ENCODE peak calls at places on chromosomes 5 and 9, in seven cellular contexts. J is mammary epithelial cell, L is GM12864, V is right lobe of liver, D is fibroblast of lung, O is psoas muscle, B is WERI-Rb-1. C is an unnamed sample.

GRCh38 chr5:142644640-142645361 is 41.1 kb downstream of the FGF1 start:
- DNase-seq in J (peak), L (no peak), V (no peak), D (peak), O (no peak), B (peak), C (peak)

GRCh38 chr5:73120222-73121108 is at the start of gene TMEM171:
- DNase-seq in J (peak), L (no peak), V (peak), D (peak), O (peak), B (no peak), C (no peak)

GRCh38 chr5:129945031-129945430 is 40.8 kb downstream of the CHSY3 start:
- DNase-seq in J (peak), L (no peak), V (no peak), D (peak), O (no peak), B (no peak), C (peak)

GRCh38 chr5:147509710-147510651 is at the start of gene DPYSL3:
- DNase-seq in J (peak), L (no peak), V (peak), D (peak), O (peak), B (peak), C (peak)

GRCh38 chr9:100884518-100884917 is 144.0 kb upstream of the PLPPR1 start:
- DNase-seq in J (no peak), L (no peak), V (no peak), D (no peak), O (no peak), B (no peak), C (no peak)

GRCh38 chr5:149550267-149550582 is 1.0 kb downstream of the CSNK1A1 start:
- DNase-seq in J (no peak), L (no peak), V (no peak), D (peak), O (no peak), B (no peak), C (peak)

GRCh38 chr5:84564311-84564710 is 179.6 kb upstream of the EDIL3 start:
- DNase-seq in J (peak), L (no peak), V (no peak), D (peak), O (no peak), B (no peak), C (no peak)

GRCh38 chr9:128895556-128895955 is 13.6 kb downstream of the LRRC8A start:
- DNase-seq in J (no peak), L (no peak), V (no peak), D (no peak), O (no peak), B (no peak), C (no peak)

GRCh38 chr9:126150411-126151030 is 176.1 kb upstream of the MVB12B start:
- DNase-seq in J (no peak), L (no peak), V (peak), D (no peak), O (no peak), B (peak), C (no peak)

GRCh38 chr9:115164511-115164974 is 46.6 kb upstream of the TNC start:
- DNase-seq in J (peak), L (no peak), V (no peak), D (peak), O (no peak), B (no peak), C (no peak)

GRCh38 chr9:8115570-8115969 is 316.0 kb upstream of the DMAC1 start:
- DNase-seq in J (no peak), L (no peak), V (no peak), D (no peak), O (no peak), B (no peak), C (no peak)

DNA sequence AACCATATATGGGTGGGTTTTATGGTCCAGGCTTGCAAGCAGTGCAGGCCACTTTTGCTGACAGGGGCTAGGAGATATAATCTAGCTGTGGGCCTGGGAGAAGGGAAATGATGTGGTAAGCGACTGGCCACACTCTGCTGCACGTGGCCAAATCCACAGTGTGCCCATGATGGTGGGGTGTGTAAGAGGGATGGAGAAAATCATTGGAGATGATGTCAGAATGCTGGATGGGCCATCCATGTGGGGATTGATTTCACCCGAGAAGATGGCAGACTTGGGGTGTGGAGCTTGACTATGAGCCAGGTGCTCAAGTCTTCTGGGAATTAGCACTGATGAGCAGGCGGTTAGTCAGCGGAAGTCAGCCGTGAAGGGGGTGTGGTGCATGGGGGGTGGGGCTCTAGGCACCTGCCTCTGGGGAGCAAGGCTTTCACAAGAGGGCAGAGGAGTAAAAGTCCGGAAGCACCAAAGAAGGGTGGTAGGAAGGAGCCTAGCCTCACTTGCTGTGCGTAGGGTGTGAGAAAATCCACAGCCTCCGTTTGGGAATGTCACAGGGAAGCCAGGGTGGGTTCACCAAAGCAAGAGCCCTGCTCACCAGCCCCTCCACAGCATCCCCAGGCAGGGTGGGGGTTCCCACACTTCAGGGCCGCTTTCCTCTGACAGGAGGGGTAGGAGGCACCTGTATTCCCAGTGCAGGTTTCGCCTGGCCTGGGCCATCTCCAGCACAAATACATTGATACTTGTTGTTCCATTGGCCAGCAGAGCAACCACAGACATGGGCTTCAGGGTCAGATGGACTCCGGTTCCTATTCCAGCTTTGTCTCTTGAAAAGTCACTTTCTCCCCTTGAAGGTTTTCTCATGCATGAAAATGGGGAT is 44.5 kb upstream of the ANGPTL2 start:
- DNase-seq in J (peak), L (peak), V (no peak), D (peak), O (peak), B (peak), C (no peak)
- TF ChIP-seq CTCF in J (no peak), L (no peak), V (no peak), D (no peak), O (no peak), B (no peak), C (no peak)

GRCh38 chr5:172493906-172494305 is 39.6 kb upstream of the SH3PXD2B start:
- DNase-seq in J (no peak), L (no peak), V (peak), D (no peak), O (no peak), B (no peak), C (no peak)

GRCh38 chr5:172492991-172493390 is 38.7 kb upstream of the SH3PXD2B start:
- DNase-seq in J (no peak), L (no peak), V (peak), D (no peak), O (no peak), B (no peak), C (no peak)

GRCh38 chr5:172490739-172491461 is 36.6 kb upstream of the SH3PXD2B start:
- DNase-seq in J (peak), L (no peak), V (peak), D (no peak), O (no peak), B (no peak), C (no peak)

GRCh38 chr5:172492097-172492840 is 37.9 kb upstream of the SH3PXD2B start:
- DNase-seq in J (no peak), L (no peak), V (peak), D (no peak), O (no peak), B (no peak), C (no peak)

GRCh38 chr5:172491481-172491880 is 37.2 kb upstream of the SH3PXD2B start:
- DNase-seq in J (no peak), L (no peak), V (peak), D (no peak), O (no peak), B (no peak), C (no peak)
- TF ChIP-seq CTCF in J (no peak), L (no peak), V (no peak), D (no peak), O (no peak), B (no peak), C (no peak)

GRCh38 chr9:12699529-12699928 is 6.3 kb downstream of the TYRP1 start:
- DNase-seq in J (no peak), L (no peak), V (no peak), D (peak), O (no peak), B (no peak), C (no peak)

GRCh38 chr9:12703996-12704395 is 10.8 kb downstream of the TYRP1 start:
- DNase-seq in J (no peak), L (no peak), V (no peak), D (no peak), O (no peak), B (no peak), C (no peak)

GRCh38 chr9:12705738-12706391 is 12.7 kb downstream of the TYRP1 start:
- DNase-seq in J (no peak), L (no peak), V (no peak), D (no peak), O (no peak), B (no peak), C (no peak)

GRCh38 chr9:12698986-12699385 is 5.8 kb downstream of the TYRP1 start:
- DNase-seq in J (no peak), L (no peak), V (no peak), D (no peak), O (no peak), B (no peak), C (no peak)

DNA sequence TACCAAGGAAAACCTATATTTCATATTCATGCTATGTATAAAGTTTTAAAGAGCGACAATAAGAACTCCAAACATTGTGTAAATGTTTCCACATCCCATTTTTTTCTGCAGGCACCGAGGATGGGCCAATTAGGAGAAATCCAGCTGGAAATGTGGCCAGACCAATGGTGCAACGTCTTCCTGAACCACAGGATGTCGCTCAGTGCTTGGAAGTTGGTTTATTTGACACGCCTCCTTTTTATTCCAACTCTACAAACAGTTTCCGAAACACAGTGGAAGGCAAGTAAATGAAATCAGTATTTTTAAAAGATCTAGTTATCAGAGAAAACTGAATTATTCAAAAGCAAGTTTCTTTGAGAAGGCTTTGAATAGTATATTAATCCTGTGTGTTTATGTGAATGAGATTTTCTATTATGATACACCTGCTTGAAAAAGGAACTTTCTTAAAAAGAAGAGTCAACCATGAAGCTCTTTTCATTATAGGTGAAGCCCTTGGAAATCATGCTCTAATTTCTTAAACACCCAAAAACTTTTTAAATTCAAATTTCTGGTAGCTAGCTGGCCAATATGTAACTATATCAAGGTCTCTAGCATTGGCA is 9.1 kb downstream of the TYRP1 start:
- DNase-seq in J (peak), L (no peak), V (peak), D (peak), O (peak), B (peak), C (peak)
- TF ChIP-seq CTCF in J (peak), L (no peak), V (peak), D (peak), O (peak), B (peak), C (peak)

GRCh38 chr5:134509308-134510040 is 16.0 kb upstream of the JADE2 start:
- DNase-seq in J (peak), L (no peak), V (no peak), D (peak), O (peak), B (peak), C (no peak)

GRCh38 chr5:134508521-134509195 is 16.8 kb upstream of the JADE2 start:
- DNase-seq in J (no peak), L (no peak), V (no peak), D (no peak), O (no peak), B (no peak), C (no peak)

GRCh38 chr5:134512661-134512999 is 12.8 kb upstream of the JADE2 start:
- DNase-seq in J (no peak), L (no peak), V (no peak), D (no peak), O (peak), B (peak), C (no peak)

GRCh38 chr5:134510970-134511795 is 14.3 kb upstream of the JADE2 start:
- DNase-seq in J (peak), L (no peak), V (no peak), D (peak), O (no peak), B (peak), C (no peak)

DNA sequence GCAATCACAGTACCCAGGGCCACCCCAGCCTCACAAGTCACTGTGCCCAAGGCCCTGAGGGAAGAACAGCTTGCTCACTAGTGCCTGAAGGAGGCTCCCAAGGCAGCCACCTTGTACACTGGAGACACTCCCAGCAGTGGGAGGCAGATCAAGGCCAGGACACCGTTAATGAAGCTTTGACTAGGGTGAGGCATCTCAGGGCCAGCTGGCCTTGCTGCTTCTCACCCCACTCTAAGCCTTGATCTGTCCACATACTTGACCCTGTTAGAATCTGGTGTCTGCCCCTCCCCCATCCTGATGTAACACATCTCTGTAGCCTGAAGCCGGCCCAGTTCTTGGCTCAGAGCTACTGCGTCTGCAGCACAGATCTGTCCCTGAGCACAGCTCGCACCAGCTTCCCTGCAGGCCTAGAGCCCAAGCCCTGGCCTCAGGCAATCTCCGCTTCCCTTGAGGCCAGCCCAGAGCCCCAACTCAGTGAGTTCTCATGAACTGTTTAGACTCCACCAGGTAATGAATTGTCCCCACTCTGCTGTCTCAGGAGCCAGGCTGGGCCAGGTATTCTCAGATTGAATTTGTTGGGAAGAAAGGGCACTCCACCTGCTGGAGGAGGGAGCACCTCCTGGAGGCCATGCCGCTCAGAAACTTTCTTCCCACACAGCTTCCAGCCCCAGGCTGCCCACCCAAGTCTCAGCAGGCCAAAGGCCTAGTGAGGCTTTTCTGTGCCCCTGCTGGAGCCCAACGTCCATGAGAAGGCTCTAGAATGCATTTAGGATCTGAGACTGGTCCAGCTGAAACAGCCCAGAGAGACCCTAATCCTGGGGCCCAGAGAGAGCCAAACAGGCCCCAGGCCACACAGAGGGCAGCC is 13.4 kb upstream of the JADE2 start:
- DNase-seq in J (peak), L (no peak), V (peak), D (peak), O (peak), B (peak), C (no peak)
- TF ChIP-seq CTCF in J (peak), L (no peak), V (peak), D (peak), O (peak), B (peak), C (no peak)

GRCh38 chr5:126503602-126504104 is 80.4 kb downstream of the GRAMD2B start:
- DNase-seq in J (no peak), L (no peak), V (peak), D (peak), O (no peak), B (no peak), C (no peak)
- TF ChIP-seq CTCF in J (no peak), L (no peak), V (no peak), D (no peak), O (no peak), B (no peak), C (no peak)

GRCh38 chr5:16841416-16841815 is 94.7 kb downstream of the MYO10 start:
- DNase-seq in J (no peak), L (no peak), V (no peak), D (no peak), O (no peak), B (no peak), C (no peak)

GRCh38 chr5:16842916-16843315 is 93.2 kb downstream of the MYO10 start:
- DNase-seq in J (no peak), L (no peak), V (no peak), D (peak), O (no peak), B (no peak), C (no peak)

GRCh38 chr5:16849181-16849580 is 86.9 kb downstream of the MYO10 start:
- DNase-seq in J (no peak), L (no peak), V (no peak), D (no peak), O (no peak), B (no peak), C (no peak)

GRCh38 chr5:16849821-16850220 is 86.3 kb downstream of the MYO10 start:
- DNase-seq in J (no peak), L (no peak), V (no peak), D (no peak), O (no peak), B (no peak), C (no peak)

DNA sequence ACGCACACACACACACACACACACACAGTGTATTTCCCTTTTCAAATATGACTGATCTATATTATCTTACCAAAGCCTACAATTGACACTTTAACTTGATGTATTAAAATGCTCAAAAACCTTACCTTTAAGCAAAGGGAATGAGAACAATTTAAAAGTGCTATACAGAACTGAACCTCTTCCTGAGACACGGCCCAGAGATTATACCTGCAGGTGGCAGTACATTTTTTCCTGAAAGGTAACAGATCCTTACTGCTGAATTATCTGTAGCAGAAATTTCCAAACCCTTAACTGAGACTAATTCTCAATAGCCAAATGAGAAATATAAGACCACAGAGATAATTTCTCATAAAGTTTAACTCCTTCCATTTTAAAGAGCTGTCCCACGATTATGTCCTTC is 91.1 kb downstream of the MYO10 start:
- DNase-seq in J (no peak), L (no peak), V (no peak), D (no peak), O (no peak), B (no peak), C (no peak)
- TF ChIP-seq CTCF in J (no peak), L (no peak), V (no peak), D (no peak), O (no peak), B (peak), C (peak)

DNA sequence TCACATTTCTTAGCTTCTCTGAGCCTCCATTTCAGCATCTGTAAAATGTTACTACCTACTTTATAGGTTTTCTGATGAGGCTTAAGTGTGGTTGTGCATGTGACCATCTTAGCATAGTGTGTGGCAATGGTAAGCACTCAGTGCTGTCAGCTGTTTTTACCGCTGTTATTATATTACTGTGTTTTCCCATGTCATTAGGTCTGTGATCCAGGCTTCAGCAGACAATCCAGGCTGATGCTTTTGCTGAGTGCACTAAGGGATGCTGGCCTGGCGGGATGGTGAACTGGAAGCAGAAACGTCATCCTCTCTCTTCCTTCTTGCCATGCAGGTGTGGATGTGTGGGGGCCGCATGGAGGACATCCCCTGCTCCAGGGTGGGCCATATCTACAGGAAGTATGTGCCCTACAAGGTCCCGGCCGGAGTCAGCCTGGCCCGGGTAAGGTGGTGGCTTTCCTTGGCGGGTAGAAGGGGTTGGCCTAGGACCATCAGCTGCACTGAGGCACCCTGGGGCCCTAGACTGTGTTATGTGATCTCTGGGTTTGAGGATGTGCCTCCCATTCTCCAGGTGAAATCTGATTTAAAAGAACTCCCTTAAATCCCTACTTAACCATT is 41.9 kb upstream of the SAP30L start:
- DNase-seq in J (no peak), L (no peak), V (no peak), D (no peak), O (no peak), B (no peak), C (peak)
- TF ChIP-seq CTCF in J (no peak), L (no peak), V (no peak), D (no peak), O (no peak), B (no peak), C (no peak)

C was measured in AG09309.